ENCODE peak calls at places on chromosomes 1 and 21, in seven cellular contexts. O, K, W, E, H, B and M are unnamed samples.

GRCh38 chr1:205247130-205247921 is 19.6 kb downstream of the TMCC2 start:
- DNase-seq in H (peak; percentile 47), B (peak; percentile 46), K (no peak), O (no peak), E (no peak), W (no peak), M (no peak)

GRCh38 chr1:26307363-26307781 is 936 bp upstream of the UBXN11 start:
- DNase-seq in W (no peak), E (no peak), O (no peak), K (no peak), H (no peak), B (no peak), M (no peak)

GRCh38 chr1:79188371-79188770 is 181.8 kb upstream of the ADGRL4 start:
- DNase-seq in E (peak; percentile 74), B (no peak), W (no peak), K (no peak), O (no peak), H (no peak), M (no peak)

GRCh38 chr1:212482352-212483153 is 49.8 kb downstream of the NENF start:
- DNase-seq in E (no peak), B (no peak), K (no peak), W (no peak), H (no peak), O (no peak), M (no peak)

GRCh38 chr1:151720974-151721787 is at the start of gene RIIAD1:
- DNase-seq in O (peak; percentile 44), H (no peak), B (no peak), K (no peak), W (no peak), E (no peak), M (no peak)

GRCh38 chr1:14506471-14506870 is 92.0 kb upstream of the KAZN start:
- DNase-seq in O (no peak), B (no peak), K (no peak), E (no peak), H (no peak), W (no peak), M (no peak)

GRCh38 chr21:15000076-15000475 is 64.7 kb downstream of the NRIP1 start:
- DNase-seq in H (no peak), B (no peak), E (no peak), K (no peak), O (no peak), W (peak; percentile 30), M (no peak)

GRCh38 chr1:32539584-32540571 is 651 bp downstream of the ZBTB8A start:
- DNase-seq in O (peak; percentile 17), B (no peak), K (no peak), E (peak; percentile 42), H (peak; percentile 6), W (no peak), M (no peak)

GRCh38 chr1:42379794-42380616 is 587 bp upstream of the RIMKLA start:
- DNase-seq in K (no peak), O (peak; percentile 10), W (no peak), E (peak; percentile 34), B (no peak), H (no peak), M (no peak)

GRCh38 chr1:10881046-10881445 is 84.6 kb upstream of the CASZ1 start:
- DNase-seq in H (no peak), K (no peak), W (no peak), B (no peak), O (no peak), E (no peak), M (no peak)

GRCh38 chr1:232952514-232953175 is 2.2 kb downstream of the NTPCR start:
- DNase-seq in E (peak; percentile 86), K (no peak), W (no peak), O (peak; percentile 58), H (no peak), B (no peak), M (no peak)

GRCh38 chr1:241706257-241706656 is 54.2 kb downstream of the WDR64 start:
- DNase-seq in H (no peak), O (no peak), W (no peak), B (no peak), K (no peak), E (peak; percentile 47), M (no peak)

GRCh38 chr1:117181630-117182041 is 29.1 kb downstream of the VTCN1 start:
- DNase-seq in W (no peak), B (no peak), E (no peak), H (no peak), O (no peak), K (no peak), M (no peak)

GRCh38 chr1:234721476-234722266 is 111.7 kb upstream of the IRF2BP2 start:
- DNase-seq in K (no peak), B (peak; percentile 77), W (peak; percentile 87), H (peak; percentile 88), O (no peak), E (peak; percentile 50), M (no peak)

GRCh38 chr1:234597894-234598293 is 12.1 kb downstream of the IRF2BP2 start:
- DNase-seq in B (no peak), W (no peak), K (peak; percentile 30), E (no peak), O (peak; percentile 71), H (peak; percentile 73), M (peak; percentile 71)

GRCh38 chr1:14142397-14143095 is 442.6 kb downstream of the PRDM2 start:
- DNase-seq in W (no peak), E (peak; percentile 19), O (no peak), B (no peak), H (no peak), K (no peak), M (no peak)

GRCh38 chr1:220124542-220124941 is 30.6 kb downstream of the IARS2 start:
- DNase-seq in K (no peak), W (peak; percentile 35), B (peak; percentile 15), H (no peak), O (no peak), E (no peak), M (no peak)

GRCh38 chr1:39926343-39926769 is 24.6 kb upstream of the MYCL start:
- DNase-seq in B (no peak), O (peak; percentile 7), E (peak; percentile 54), W (no peak), K (no peak), H (no peak), M (no peak)

GRCh38 chr1:7511381-7511780 is 259.7 kb upstream of the VAMP3 start:
- DNase-seq in K (no peak), E (no peak), W (no peak), H (no peak), O (no peak), B (no peak), M (no peak)

GRCh38 chr1:120954736-120955135 is 65.2 kb downstream of the PPIAL4A start:
- DNase-seq in O (no peak), W (no peak), B (no peak), E (no peak), H (no peak), K (no peak), M (no peak)

GRCh38 chr1:212901290-212901689 is 43.2 kb downstream of the FLVCR1 start:
- DNase-seq in H (no peak), E (no peak), B (no peak), W (no peak), O (no peak), K (no peak), M (no peak)

GRCh38 chr1:2466834-2467554 is 9.1 kb upstream of the PLCH2 start:
- DNase-seq in H (no peak), W (no peak), B (no peak), E (no peak), K (no peak), O (peak; percentile 9), M (no peak)

GRCh38 chr21:33884361-33885157 is 31.0 kb downstream of the ATP5PO start:
- DNase-seq in W (peak; percentile 70), B (no peak), O (no peak), H (no peak), K (no peak), E (no peak), M (no peak)

GRCh38 chr1:94496076-94496755 is 45.3 kb downstream of the F3 start:
- DNase-seq in H (no peak), B (no peak), K (no peak), O (no peak), E (no peak), W (no peak), M (no peak)

GRCh38 chr1:12587981-12588620 is 29.9 kb downstream of the DHRS3 start:
- DNase-seq in B (no peak), O (no peak), H (no peak), E (peak; percentile 84), W (no peak), K (no peak), M (no peak)

GRCh38 chr1:156489935-156490293 is 10.7 kb downstream of the MEF2D start:
- DNase-seq in B (no peak), E (no peak), O (no peak), W (no peak), H (no peak), K (no peak), M (no peak)
- H3K4me3 ChIP-seq in B (no peak overlapping the region), E (no peak overlapping the region), O (no peak overlapping the region), W (no peak overlapping the region), H (peak overlapping the region; percentile 36), K (peak overlapping the region; percentile 12), M (no peak overlapping the region)

DNA sequence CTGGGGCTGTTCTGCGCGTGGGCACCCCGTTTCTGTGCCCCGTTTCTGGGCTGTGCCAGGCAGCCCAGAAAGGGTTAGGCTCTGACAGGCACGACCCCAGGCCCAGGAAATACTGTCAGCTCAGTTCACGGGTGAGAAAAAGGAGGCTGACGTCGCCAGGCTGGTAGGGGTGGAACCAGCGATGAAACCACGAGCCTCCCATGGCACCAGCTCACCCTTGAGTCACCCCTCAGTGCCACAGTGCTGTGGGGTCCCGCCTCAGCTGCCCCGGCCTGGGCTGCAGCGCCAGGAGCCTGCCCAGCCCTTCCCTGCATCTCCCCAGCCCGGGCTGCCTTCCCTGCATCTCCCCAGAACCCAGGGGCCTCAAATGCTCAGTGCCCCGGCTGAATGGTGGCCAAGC is 11.5 kb downstream of the MEGF6 start:
- DNase-seq in O (no peak), H (no peak), W (no peak), K (no peak), B (no peak), E (peak; percentile 12), M (no peak)
- H3K4me3 ChIP-seq in O (no peak overlapping the region), H (no peak overlapping the region), W (no peak overlapping the region), K (no peak overlapping the region), B (no peak overlapping the region), E (no peak overlapping the region), M (no peak overlapping the region)

GRCh38 chr1:109499661-109500536 is 6.0 kb downstream of the CYB561D1 start:
- DNase-seq in W (peak; percentile 49), O (peak; percentile 54), E (peak; percentile 74), K (peak; percentile 50), B (no peak), H (no peak), M (peak; percentile 58)
- H3K4me3 ChIP-seq in W (no peak overlapping the region), O (no peak overlapping the region), E (no peak overlapping the region), K (no peak overlapping the region), B (no peak overlapping the region), H (no peak overlapping the region), M (no peak overlapping the region)

DNA sequence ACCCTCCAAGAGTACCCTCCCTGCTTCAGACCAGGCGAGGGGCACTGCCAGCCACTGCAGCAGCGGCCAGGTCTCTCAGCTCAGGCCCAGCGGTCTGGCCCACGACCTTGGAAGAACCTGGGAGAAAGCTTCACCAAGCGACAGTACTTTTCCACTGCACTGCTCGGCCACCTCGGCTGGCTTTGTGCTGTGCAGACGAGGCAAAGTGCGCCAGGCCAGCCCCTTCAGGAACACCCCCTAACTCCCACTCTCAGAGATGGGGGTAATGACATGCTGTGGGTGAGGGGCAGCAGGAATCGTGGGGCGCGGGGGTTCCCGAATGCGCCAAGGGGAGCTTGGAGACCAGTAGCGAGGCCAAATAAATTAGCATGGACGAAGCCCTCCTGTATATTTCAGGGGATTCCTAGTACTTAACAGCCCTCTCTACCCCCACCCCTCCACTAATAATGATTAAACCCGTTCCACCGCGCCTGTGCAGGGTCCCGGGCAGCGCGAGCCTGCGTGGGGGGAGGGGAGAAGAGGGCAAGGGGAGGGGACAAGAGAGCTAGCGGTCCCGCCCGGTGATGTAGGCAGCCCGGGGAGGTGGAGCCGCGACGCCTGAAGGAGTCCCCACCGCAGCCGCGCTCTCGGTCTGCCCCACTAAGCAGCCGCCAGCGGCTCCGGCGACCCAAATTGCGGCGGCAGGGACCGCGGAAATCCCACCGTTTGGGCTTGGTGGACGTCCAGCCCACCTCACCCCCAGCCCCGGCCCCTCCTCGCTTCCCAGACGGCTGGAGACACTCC is at the start of gene FAM43B:
- DNase-seq in E (no peak), W (no peak), H (peak; percentile 84), B (no peak), K (no peak), O (no peak), M (peak; percentile 10)
- H3K4me3 ChIP-seq in E (no peak within 1 kb of the TSS), W (peak within 1 kb of the TSS; percentile 19), H (peak within 1 kb of the TSS; percentile 56), B (peak within 1 kb of the TSS; percentile 10), K (no peak within 1 kb of the TSS), O (no peak within 1 kb of the TSS), M (peak within 1 kb of the TSS; percentile 15)